ENCODE peak calls at places on chromosomes 2 and 18, in six cellular contexts. B, A, H, O, K and R are unnamed samples.

GRCh38 chr2:88669371-88670214 is 21.9 kb upstream of the RPIA start:
- DNase-seq in B (peak; percentile 27), H (peak; percentile 80), K (peak; percentile 52), O (no peak), A (peak; percentile 64), R (peak; percentile 77)

GRCh38 chr2:40433739-40434138 is 18.2 kb downstream of the SLC8A1 start:
- DNase-seq in H (no peak), A (no peak), B (no peak), K (no peak), O (no peak), R (no peak)

GRCh38 chr2:95392730-95393455 is 9.6 kb upstream of the FAHD2A start:
- DNase-seq in O (no peak), A (no peak), B (no peak), H (no peak), K (no peak), R (no peak)

GRCh38 chr18:76619342-76620315 is 124.6 kb upstream of the ZNF516 start:
- DNase-seq in O (peak; percentile 64), A (peak; percentile 78), K (peak; percentile 58), B (peak; percentile 47), H (no peak), R (peak; percentile 82)

GRCh38 chr18:22703883-22704626 is 229.1 kb upstream of the RBBP8 start:
- DNase-seq in A (peak; percentile 68), K (peak; percentile 40), H (peak; percentile 70), O (no peak), B (peak; percentile 60), R (peak; percentile 77)

GRCh38 chr2:69376385-69376784 is 10.6 kb downstream of the GFPT1 start:
- DNase-seq in K (no peak), A (no peak), B (no peak), O (no peak), H (no peak), R (no peak)

GRCh38 chr18:21652073-21652472 is 40.0 kb downstream of the SNRPD1 start:
- DNase-seq in A (no peak), B (no peak), O (no peak), H (no peak), K (no peak), R (no peak)

GRCh38 chr18:75526038-75526437 is 98.5 kb upstream of the SMIM21 start:
- DNase-seq in B (no peak), O (no peak), H (no peak), K (no peak), A (no peak), R (no peak)

GRCh38 chr2:127175821-127176354 is 44.2 kb downstream of the CYP27C1 start:
- DNase-seq in O (no peak), A (no peak), B (no peak), H (no peak), K (peak; percentile 82), R (no peak)

GRCh38 chr18:45793295-45793965 is 32.0 kb upstream of the SIGLEC15 start:
- DNase-seq in B (peak; percentile 81), K (peak; percentile 93), O (no peak), H (peak; percentile 91), A (peak; percentile 70), R (peak; percentile 86)

GRCh38 chr2:40364143-40364903 is 87.6 kb downstream of the SLC8A1 start:
- DNase-seq in A (peak; percentile 68), O (no peak), H (peak; percentile 26), K (peak; percentile 44), B (peak; percentile 58), R (peak; percentile 65)

GRCh38 chr2:100242891-100243670 is 79.2 kb downstream of the LONRF2 start:
- DNase-seq in H (peak; percentile 77), K (peak; percentile 70), A (peak; percentile 61), B (peak; percentile 62), O (peak; percentile 74), R (peak; percentile 74)

GRCh38 chr2:165952600-165953210 is 871 bp downstream of the TTC21B start:
- DNase-seq in O (no peak), B (peak; percentile 27), H (peak; percentile 83), K (peak; percentile 3), A (peak; percentile 18), R (peak; percentile 25)

GRCh38 chr2:109238580-109238979 is 109.6 kb downstream of the SH3RF3 start:
- DNase-seq in K (peak; percentile 95), A (peak; percentile 95), B (peak; percentile 69), H (peak; percentile 33), O (peak; percentile 70), R (peak; percentile 96)

GRCh38 chr2:222561817-222562424 is 94.0 kb downstream of the FARSB start:
- DNase-seq in K (peak; percentile 22), A (peak; percentile 79), O (no peak), B (peak; percentile 63), H (peak; percentile 59), R (peak; percentile 73)

GRCh38 chr2:178109813-178110212 is 2.4 kb upstream of the RBM45 start:
- DNase-seq in O (no peak), H (peak; percentile 76), A (peak; percentile 68), K (peak; percentile 48), B (peak; percentile 56), R (peak; percentile 72)

GRCh38 chr18:59505311-59505710 is 146.2 kb upstream of the LMAN1 start:
- DNase-seq in K (peak; percentile 44), B (no peak), A (no peak), H (no peak), O (no peak), R (no peak)

GRCh38 chr18:64734063-64734462 is 585.2 kb upstream of the LINC00305 start:
- DNase-seq in A (no peak), K (no peak), O (no peak), B (no peak), H (no peak), R (no peak)

GRCh38 chr18:34947711-34948125 is 93.5 kb upstream of the MAPRE2 start:
- DNase-seq in B (peak; percentile 30), K (peak; percentile 65), O (no peak), H (peak; percentile 48), A (peak; percentile 41), R (peak; percentile 81)

GRCh38 chr2:86304416-86304815 is 33.0 kb downstream of the REEP1 start:
- DNase-seq in K (no peak), A (no peak), B (no peak), H (no peak), O (no peak), R (no peak)

GRCh38 chr2:64035067-64035942 is 16.1 kb upstream of the VPS54 start:
- DNase-seq in H (peak; percentile 35), A (no peak), B (peak; percentile 52), O (no peak), K (peak; percentile 72), R (peak; percentile 59)

GRCh38 chr2:241148239-241148638 is 1.0 kb downstream of the PASK start:
- DNase-seq in B (no peak), H (no peak), O (no peak), K (no peak), A (no peak), R (no peak)

GRCh38 chr2:241147336-241147735 is 1.9 kb downstream of the PASK start:
- DNase-seq in A (no peak), H (no peak), O (no peak), B (no peak), K (no peak), R (no peak)

GRCh38 chr2:241149675-241149924 is 328 bp upstream of the PASK start:
- DNase-seq in A (no peak), B (no peak), O (no peak), H (no peak), K (no peak), R (no peak)

GRCh38 chr2:241149925-241150659 is at the start of gene PPP1R7:
- DNase-seq in B (peak; percentile 95), K (peak; percentile 90), A (peak; percentile 94), O (peak; percentile 94), H (peak; percentile 77), R (peak; percentile 95)

GRCh38 chr2:241148891-241149674 is at the start of gene PASK:
- DNase-seq in A (peak; percentile 95), K (peak; percentile 92), H (peak; percentile 81), B (peak; percentile 93), O (peak; percentile 93), R (peak; percentile 97)
- TF ChIP-seq CTCF in A (no peak), K (no peak), H (no peak), B (no peak), O (no peak), R (no peak)

DNA sequence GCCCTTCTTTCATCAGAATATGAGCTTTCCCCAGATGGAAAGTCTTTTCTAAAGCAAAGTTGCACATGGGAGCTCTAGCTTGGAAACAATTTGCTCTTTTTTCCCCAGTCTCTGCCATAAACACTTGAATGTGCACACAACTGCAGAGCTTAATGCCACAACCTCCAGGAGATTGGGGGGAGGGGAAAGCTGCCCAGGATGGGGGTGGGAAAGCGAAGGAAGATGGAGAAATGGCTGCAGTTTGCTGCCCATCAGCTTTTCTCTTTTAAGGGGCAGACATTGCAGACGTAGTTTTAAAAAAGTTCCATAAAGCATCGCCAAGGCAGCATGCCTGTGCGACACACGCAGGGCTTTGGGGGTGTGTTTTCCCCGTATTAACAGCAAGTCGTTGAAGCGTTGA is 1.5 kb downstream of the ACKR3 start:
- DNase-seq in K (no peak), B (no peak), O (no peak), H (no peak), A (no peak), R (no peak)
- H3K4me3 ChIP-seq in K (no peak overlapping the region), B (peak overlapping the region; percentile 50), O (peak overlapping the region; percentile 77), H (peak overlapping the region; percentile 70), A (no peak overlapping the region), R (no peak overlapping the region)

GRCh38 chr2:182761903-182762302 is 45.8 kb downstream of the DNAJC10 start:
- DNase-seq in B (peak; percentile 35), H (no peak), O (no peak), K (peak; percentile 37), A (peak; percentile 81), R (peak; percentile 76)

GRCh38 chr2:182766626-182767025 is 50.6 kb downstream of the DNAJC10 start:
- DNase-seq in A (no peak), H (no peak), B (no peak), O (no peak), K (no peak), R (no peak)

GRCh38 chr2:182763311-182763912 is 47.4 kb downstream of the DNAJC10 start:
- DNase-seq in A (peak; percentile 52), K (peak; percentile 43), O (no peak), H (peak; percentile 73), B (peak; percentile 62), R (peak; percentile 74)

GRCh38 chr2:182767578-182767977 is 51.5 kb downstream of the DNAJC10 start:
- DNase-seq in H (peak; percentile 61), A (peak; percentile 37), B (peak; percentile 37), O (no peak), K (peak; percentile 33), R (peak; percentile 79)
- TF ChIP-seq CTCF in H (peak; percentile 60), A (peak; percentile 44), B (peak; percentile 53), O (peak; percentile 55), K (peak; percentile 31), R (peak; percentile 67)

DNA sequence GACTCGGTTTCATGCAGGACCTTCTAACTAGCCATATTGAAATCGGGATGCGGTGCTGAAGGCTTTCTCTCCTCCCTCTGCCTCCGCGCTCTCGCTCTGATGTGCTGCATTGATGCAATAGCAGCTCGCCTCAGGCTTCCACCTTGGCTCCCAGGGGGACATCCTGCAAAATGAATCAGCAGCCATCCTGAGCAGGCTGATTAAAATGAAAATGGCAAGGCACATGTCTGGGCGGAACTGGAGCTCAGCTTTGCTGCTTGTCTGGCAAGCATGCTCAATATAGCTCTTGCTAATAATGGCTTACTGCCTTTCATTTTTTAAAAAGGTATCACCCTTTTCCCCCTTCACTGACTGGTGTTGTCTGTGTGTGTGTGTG is 818 bp upstream of the MYT1L start:
- DNase-seq in O (no peak), B (no peak), A (no peak), H (no peak), K (no peak), R (no peak)
- H3K4me3 ChIP-seq in O (no peak overlapping the region), B (no peak overlapping the region), A (no peak overlapping the region), H (no peak overlapping the region), K (no peak overlapping the region), R (no peak overlapping the region)

GRCh38 chr2:79910643-79911042 is 393.9 kb downstream of the LRRTM1 start:
- DNase-seq in B (no peak), A (no peak), H (no peak), O (no peak), K (no peak), R (no peak)
- TF ChIP-seq CTCF in B (no peak), A (no peak), H (no peak), O (no peak), K (no peak), R (no peak)